ENCODE peak calls at places on chromosomes 4 and X, in eight cellular contexts. R is uterus, V is upper lobe of left lung, K is pancreas, X is aorta, D is heart right ventricle, Y is transverse colon, O is ascending aorta. Z is an unnamed sample. For H3K36me3, the result is how much of the 10 kb centered on the place peaks cover.

GRCh38 chrX:12563121-12563520 is 228.1 kb upstream of the PRPS2 start:
- DNase-seq in R (no peak), V (no peak), K (no peak), X (no peak), D (no peak), Y (no peak), O (no peak), Z (no peak)

GRCh38 chrX:30930679-30931078 is 41.6 kb upstream of the TAB3 start:
- DNase-seq in R (no peak), V (no peak), K (no peak), X (no peak), D (no peak), Y (no peak), O (no peak), Z (no peak)

GRCh38 chr4:89988268-89988667 is 93.6 kb downstream of the MMRN1 start:
- DNase-seq in R (no peak), V (no peak), K (no peak), X (no peak), D (no peak), Y (no peak), O (no peak), Z (no peak)

GRCh38 chr4:108690738-108691137 is 40.3 kb downstream of the OSTC start:
- DNase-seq in R (no peak), V (no peak), K (no peak), X (no peak), D (no peak), Y (no peak), O (no peak), Z (no peak)

GRCh38 chr4:38703625-38704024 is 39.6 kb downstream of the KLF3 start:
- DNase-seq in R (no peak), V (no peak), K (no peak), X (no peak), D (no peak), Y (no peak), O (no peak), Z (no peak)

GRCh38 chr4:6749340-6750171 is 33.0 kb upstream of the KIAA0232 start:
- DNase-seq in R (peak), V (peak), K (peak), X (peak), D (peak), Y (peak), O (peak), Z (no peak)

GRCh38 chrX:16658284-16658683 is 8.3 kb downstream of the S100G start:
- DNase-seq in R (no peak), V (no peak), K (no peak), X (no peak), D (no peak), Y (no peak), O (no peak), Z (no peak)

GRCh38 chr4:110589297-110589696 is 33.6 kb downstream of the PITX2 start:
- DNase-seq in R (no peak), V (no peak), K (no peak), X (no peak), D (no peak), Y (no peak), O (no peak), Z (no peak)

GRCh38 chr4:84366111-84366510 is 133.0 kb downstream of the NKX6-1 start:
- DNase-seq in R (no peak), V (no peak), K (no peak), X (no peak), D (no peak), Y (no peak), O (no peak), Z (no peak)

GRCh38 chrX:31580726-31581125 is 508.9 kb upstream of the FTHL17 start:
- DNase-seq in R (no peak), V (no peak), K (no peak), X (no peak), D (no peak), Y (no peak), O (no peak), Z (no peak)

GRCh38 chr4:161238033-161238432 is 925.8 kb downstream of the FSTL5 start:
- DNase-seq in R (no peak), V (no peak), K (no peak), X (no peak), D (no peak), Y (no peak), O (no peak), Z (no peak)

GRCh38 chrX:132612990-132613564 is 124.2 kb upstream of the MBNL3 start:
- DNase-seq in R (no peak), V (peak), K (peak), X (no peak), D (peak), Y (peak), O (no peak), Z (peak)

GRCh38 chr4:82629238-82630000 is 67.6 kb upstream of the TMEM150C start:
- DNase-seq in R (no peak), V (no peak), K (no peak), X (no peak), D (no peak), Y (no peak), O (no peak), Z (no peak)

GRCh38 chrX:15744181-15744867 is 6.3 kb downstream of the CA5B start:
- DNase-seq in R (no peak), V (no peak), K (peak), X (no peak), D (peak), Y (no peak), O (no peak), Z (no peak)

GRCh38 chr4:57110635-57111546 is 706 bp upstream of the IGFBP7 start:
- DNase-seq in R (peak), V (peak), K (no peak), X (peak), D (peak), Y (peak), O (peak), Z (no peak)

GRCh38 chrX:10725071-10725470 is 104.7 kb upstream of the MID1 start:
- DNase-seq in R (no peak), V (no peak), K (no peak), X (no peak), D (no peak), Y (no peak), O (no peak), Z (no peak)

GRCh38 chrX:40671126-40671525 is 23.8 kb upstream of the CXorf38 start:
- DNase-seq in R (no peak), V (no peak), K (no peak), X (no peak), D (no peak), Y (no peak), O (no peak), Z (no peak)
- H3K36me3 ChIP-seq in R (under half), V (under half), K (under half), X (under half), D (half or more), Y (under half), O (under half), Z (under half)

DNA sequence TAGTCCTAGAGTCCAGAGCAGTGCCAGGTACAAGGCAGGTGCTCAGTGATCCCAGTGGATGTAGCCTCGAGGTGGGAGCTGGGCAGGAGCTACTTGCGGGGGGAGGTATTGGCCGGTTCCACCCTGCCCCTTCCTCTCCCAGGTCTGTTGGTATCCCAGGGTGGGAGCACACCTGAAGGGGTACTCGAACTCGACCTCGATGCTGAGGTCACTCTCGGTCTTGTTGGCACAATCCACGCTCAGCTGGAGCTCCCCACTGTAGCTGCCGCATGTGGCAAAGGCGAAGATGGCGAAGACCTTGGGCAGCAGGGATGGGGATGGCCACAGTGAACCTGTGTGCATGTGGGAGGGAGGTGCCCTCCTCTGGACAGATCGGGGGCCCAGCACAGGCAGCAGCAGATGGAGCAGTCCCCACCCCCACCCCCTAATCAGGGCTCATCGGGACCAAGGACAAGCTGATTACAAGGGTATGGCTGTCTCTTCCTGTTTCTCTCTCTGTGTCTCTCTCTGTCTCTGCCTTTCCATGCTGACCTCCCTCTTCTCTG is 2.4 kb downstream of the SYP start:
- DNase-seq in R (no peak), V (no peak), K (no peak), X (no peak), D (no peak), Y (no peak), O (no peak), Z (no peak)
- H3K36me3 ChIP-seq in R (under half), V (under half), K (under half), X (under half), D (under half), Y (under half), O (under half), Z (under half)

DNA sequence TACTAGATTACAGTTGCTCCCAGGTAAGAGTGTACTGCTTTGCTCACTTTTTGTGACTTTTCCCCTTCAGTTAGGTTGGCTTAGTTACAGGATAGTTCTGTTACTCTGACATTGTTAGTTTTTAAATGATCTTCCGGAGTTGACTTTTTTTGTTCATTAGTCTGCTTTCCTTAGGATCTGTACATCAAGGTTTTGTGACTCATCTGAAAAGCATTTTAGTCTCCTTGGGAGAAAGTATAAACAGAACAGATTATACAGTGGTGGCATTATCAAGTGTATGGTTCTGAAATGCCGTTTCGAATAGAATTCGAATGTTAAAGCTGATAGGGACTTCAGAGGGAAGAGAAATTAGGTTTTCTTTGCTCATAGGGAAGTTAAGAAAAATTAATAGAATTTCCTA is 63.3 kb downstream of the USP9X start:
- DNase-seq in R (no peak), V (no peak), K (no peak), X (no peak), D (no peak), Y (no peak), O (no peak), Z (no peak)
- H3K36me3 ChIP-seq in R (under half), V (half or more), K (under half), X (under half), D (half or more), Y (under half), O (half or more), Z (under half)

DNA sequence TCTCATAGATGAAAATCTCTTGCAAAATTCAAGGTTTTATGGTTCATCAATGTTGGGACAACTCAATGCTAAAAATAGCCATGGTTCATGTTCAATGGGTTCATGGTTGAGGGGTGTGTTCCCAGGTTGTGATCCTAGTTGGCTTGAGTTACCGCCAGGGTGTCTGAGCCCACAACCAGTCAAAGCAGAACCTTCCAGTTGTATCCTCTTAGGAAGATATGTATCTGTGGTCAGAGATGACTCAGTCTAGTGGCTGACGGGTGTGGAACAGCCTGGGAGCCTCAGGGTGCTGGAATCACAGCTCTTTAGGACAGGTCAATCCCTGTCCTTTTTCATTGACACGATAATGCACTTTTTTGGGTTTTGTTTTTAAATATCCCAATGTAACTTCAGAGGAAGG is 192.3 kb upstream of the NR3C2 start:
- DNase-seq in R (no peak), V (no peak), K (no peak), X (no peak), D (no peak), Y (no peak), O (no peak), Z (peak)
- H3K36me3 ChIP-seq in R (under half), V (under half), K (under half), X (under half), D (under half), Y (under half), O (under half), Z (under half)

DNA sequence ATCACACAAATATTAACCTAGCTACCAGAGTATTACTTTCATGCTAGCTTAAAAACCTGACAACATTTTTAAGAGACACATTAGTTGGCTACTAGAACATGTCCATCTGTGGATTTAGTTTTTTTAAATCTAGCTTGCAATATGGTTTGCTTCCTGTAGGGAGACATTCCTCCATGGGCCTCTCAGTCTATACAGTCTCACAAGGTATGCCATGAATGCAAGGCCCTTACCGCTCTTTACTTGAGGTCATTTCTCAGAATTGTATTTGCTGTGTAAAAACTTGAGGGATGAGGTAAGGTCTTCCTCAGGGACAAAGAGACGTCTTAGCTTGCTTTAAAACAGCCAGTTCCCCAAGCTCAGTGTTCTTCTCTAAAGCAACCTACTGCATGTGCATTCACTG is 26.9 kb downstream of the UBA6 start:
- DNase-seq in R (no peak), V (no peak), K (no peak), X (no peak), D (no peak), Y (no peak), O (no peak), Z (no peak)
- H3K36me3 ChIP-seq in R (under half), V (half or more), K (under half), X (under half), D (half or more), Y (under half), O (half or more), Z (under half)

GRCh38 chr4:7777017-7777710 is 162.5 kb downstream of the AFAP1 start:
- DNase-seq in R (no peak), V (peak), K (no peak), X (no peak), D (no peak), Y (no peak), O (no peak), Z (peak)

GRCh38 chr4:7779194-7779768 is 160.4 kb downstream of the AFAP1 start:
- DNase-seq in R (peak), V (peak), K (no peak), X (peak), D (no peak), Y (no peak), O (no peak), Z (no peak)

GRCh38 chr4:7778524-7779193 is 161.0 kb downstream of the AFAP1 start:
- DNase-seq in R (no peak), V (no peak), K (no peak), X (peak), D (no peak), Y (no peak), O (no peak), Z (no peak)

GRCh38 chr4:7775396-7775795 is 164.3 kb downstream of the AFAP1 start:
- DNase-seq in R (no peak), V (no peak), K (no peak), X (peak), D (no peak), Y (peak), O (no peak), Z (no peak)

DNA sequence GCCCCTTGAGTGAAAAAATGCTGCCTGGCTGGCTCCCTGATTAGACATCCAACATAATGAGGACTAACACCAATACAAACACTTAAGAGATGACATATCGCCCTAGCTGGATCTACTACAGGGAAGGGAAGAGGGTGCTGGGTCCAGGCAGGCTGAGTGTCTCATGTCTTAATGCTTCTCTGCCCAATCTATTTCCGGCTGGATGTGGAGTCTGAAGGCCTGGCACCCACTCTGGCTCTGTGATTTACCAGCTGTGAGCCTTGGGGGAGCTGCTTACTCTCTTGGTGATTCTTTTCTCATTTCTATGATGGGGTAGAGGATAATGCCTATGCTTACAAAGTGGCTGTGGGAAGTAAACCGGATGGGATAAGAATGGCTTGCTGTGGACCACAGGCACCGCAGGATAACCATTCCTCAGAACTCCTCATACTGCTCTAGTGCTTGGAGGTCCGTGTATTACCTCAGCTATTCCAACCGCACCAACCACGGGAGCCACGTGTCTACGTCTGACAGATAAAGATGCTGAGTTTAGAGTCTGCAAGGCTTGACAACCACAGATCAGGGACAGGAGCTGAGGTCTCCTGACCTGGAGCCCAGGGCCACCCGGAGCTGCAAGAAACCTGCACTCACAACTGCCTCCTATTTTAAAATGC is 161.7 kb downstream of the AFAP1 start:
- DNase-seq in R (no peak), V (peak), K (no peak), X (peak), D (no peak), Y (no peak), O (no peak), Z (no peak)
- H3K36me3 ChIP-seq in R (under half), V (under half), K (under half), X (under half), D (half or more), Y (under half), O (under half), Z (under half)

GRCh38 chr4:7819446-7819845 is 120.2 kb downstream of the AFAP1 start:
- DNase-seq in R (no peak), V (no peak), K (no peak), X (no peak), D (no peak), Y (no peak), O (no peak), Z (no peak)
- H3K36me3 ChIP-seq in R (under half), V (under half), K (under half), X (under half), D (under half), Y (under half), O (under half), Z (under half)

DNA sequence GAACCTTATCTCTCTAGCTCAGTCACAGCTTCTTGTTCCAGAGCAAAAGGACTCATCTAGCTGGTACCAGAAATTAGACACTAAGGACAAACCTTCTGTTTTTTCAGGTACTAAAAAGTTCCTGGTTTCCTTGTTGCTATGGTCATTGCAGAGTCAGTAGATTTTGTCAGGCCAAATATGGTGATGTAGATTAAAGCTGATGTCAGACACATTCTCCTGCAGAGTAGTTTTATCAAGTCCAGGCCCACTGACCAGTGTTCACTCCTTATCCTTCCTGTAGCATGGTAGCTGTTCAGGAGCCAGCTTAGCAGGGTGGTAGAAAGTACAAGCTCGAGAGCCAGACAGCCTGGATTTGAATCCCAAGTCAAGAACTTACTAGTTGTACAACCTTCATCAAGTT is 17.8 kb downstream of the OCRL start:
- DNase-seq in R (no peak), V (no peak), K (no peak), X (no peak), D (no peak), Y (no peak), O (no peak), Z (no peak)
- H3K36me3 ChIP-seq in R (under half), V (under half), K (under half), X (under half), D (half or more), Y (under half), O (under half), Z (under half)

GRCh38 chr4:3036131-3036952 is 38.0 kb downstream of the HTT-AS start:
- DNase-seq in R (no peak), V (no peak), K (no peak), X (no peak), D (no peak), Y (no peak), O (no peak), Z (no peak)
- H3K36me3 ChIP-seq in R (under half), V (under half), K (under half), X (under half), D (under half), Y (under half), O (under half), Z (under half)

GRCh38 chrX:53547668-53548067 is 113.5 kb upstream of the HSD17B10 start:
- DNase-seq in R (no peak), V (no peak), K (no peak), X (no peak), D (no peak), Y (no peak), O (no peak), Z (no peak)

GRCh38 chrX:53556868-53557267 is 122.7 kb upstream of the HSD17B10 start:
- DNase-seq in R (no peak), V (no peak), K (no peak), X (no peak), D (no peak), Y (no peak), O (no peak), Z (no peak)

GRCh38 chrX:53544936-53545335 is 110.8 kb upstream of the HSD17B10 start:
- DNase-seq in R (no peak), V (no peak), K (no peak), X (no peak), D (no peak), Y (no peak), O (no peak), Z (no peak)

GRCh38 chrX:53550756-53551463 is 116.7 kb upstream of the HSD17B10 start:
- DNase-seq in R (no peak), V (no peak), K (no peak), X (no peak), D (no peak), Y (no peak), O (no peak), Z (no peak)
- H3K36me3 ChIP-seq in R (under half), V (half or more), K (half or more), X (under half), D (half or more), Y (under half), O (half or more), Z (half or more)

Z was measured in Peyer's patch.